ENCODE peak calls at places on chromosome 11, in eight cellular contexts. H, S, I, Q, M, O, L and J are unnamed samples.

GRCh38 chr11:125313271-125314222 is 149.0 kb downstream of the PKNOX2 start:
- DNase-seq in H (no peak), S (no peak), I (peak), Q (no peak), M (no peak), O (no peak), L (peak), J (no peak)

GRCh38 chr11:72696866-72697428 is 22.7 kb upstream of the PDE2A start:
- DNase-seq in H (no peak), S (no peak), I (no peak), Q (no peak), M (no peak), O (peak), L (no peak), J (no peak)

GRCh38 chr11:118635237-118635591 is 27.8 kb downstream of the PHLDB1 start:
- DNase-seq in H (peak), S (no peak), I (no peak), Q (no peak), M (peak), O (peak), L (no peak), J (no peak)

GRCh38 chr11:113305440-113306336 is 8.7 kb upstream of the TTC12 start:
- DNase-seq in H (peak), S (no peak), I (peak), Q (peak), M (peak), O (peak), L (peak), J (peak)

GRCh38 chr11:66880484-66881211 is 23.8 kb downstream of the LRFN4 start:
- DNase-seq in H (peak), S (no peak), I (no peak), Q (no peak), M (peak), O (no peak), L (no peak), J (no peak)

GRCh38 chr11:65013130-65013691 is 749 bp upstream of the ARL2 start:
- DNase-seq in H (peak), S (no peak), I (peak), Q (no peak), M (no peak), O (no peak), L (peak), J (peak)

GRCh38 chr11:95584180-95584579 is 205.4 kb downstream of the FAM76B start:
- DNase-seq in H (no peak), S (no peak), I (no peak), Q (no peak), M (no peak), O (no peak), L (no peak), J (no peak)

GRCh38 chr11:15801616-15802015 is 554.7 kb downstream of the SOX6 start:
- DNase-seq in H (no peak), S (no peak), I (no peak), Q (no peak), M (no peak), O (no peak), L (no peak), J (no peak)

GRCh38 chr11:8092587-8093424 is 11.8 kb downstream of the TUB start:
- DNase-seq in H (peak), S (no peak), I (peak), Q (no peak), M (peak), O (peak), L (no peak), J (peak)

GRCh38 chr11:3044004-3044403 is 13.2 kb downstream of the CARS1 start:
- DNase-seq in H (no peak), S (no peak), I (no peak), Q (no peak), M (no peak), O (no peak), L (no peak), J (no peak)

GRCh38 chr11:111978028-111978771 is 41.1 kb downstream of the DIXDC1 start:
- DNase-seq in H (no peak), S (peak), I (peak), Q (no peak), M (peak), O (peak), L (peak), J (peak)

GRCh38 chr11:13440100-13440855 is 22.7 kb downstream of the BTBD10 start:
- DNase-seq in H (no peak), S (peak), I (peak), Q (no peak), M (peak), O (peak), L (no peak), J (peak)

GRCh38 chr11:45333023-45333422 is 46.9 kb upstream of the SYT13 start:
- DNase-seq in H (peak), S (no peak), I (no peak), Q (no peak), M (no peak), O (no peak), L (no peak), J (no peak)

GRCh38 chr11:65382036-65382803 is at the start of gene SLC25A45:
- DNase-seq in H (peak), S (peak), I (peak), Q (peak), M (peak), O (peak), L (peak), J (peak)

GRCh38 chr11:71183878-71184277 is 68.5 kb downstream of the SHANK2 start:
- DNase-seq in H (no peak), S (no peak), I (no peak), Q (no peak), M (no peak), O (no peak), L (peak), J (no peak)

GRCh38 chr11:134564472-134565200 is 152.6 kb upstream of the B3GAT1 start:
- DNase-seq in H (no peak), S (no peak), I (no peak), Q (no peak), M (no peak), O (no peak), L (no peak), J (no peak)

GRCh38 chr11:106627694-106628093 is 390.6 kb downstream of the GUCY1A2 start:
- DNase-seq in H (no peak), S (no peak), I (no peak), Q (no peak), M (no peak), O (no peak), L (no peak), J (no peak)

GRCh38 chr11:96073536-96073935 is 149.6 kb upstream of the MTMR2 start:
- DNase-seq in H (no peak), S (no peak), I (no peak), Q (no peak), M (no peak), O (no peak), L (no peak), J (no peak)

GRCh38 chr11:12829536-12830314 is 155.5 kb downstream of the TEAD1 start:
- DNase-seq in H (no peak), S (no peak), I (no peak), Q (no peak), M (no peak), O (no peak), L (no peak), J (no peak)